ENCODE peak calls at places on chromosomes 11 and 22, in six cellular contexts. Y is HCT116, S is GM12878, C is HepG2, W is H1, X is K562. G is an unnamed sample.
A peak's percentile ranks its signal among the peaks of the same experiment; 100 is the strongest.

GRCh38 chr22:19271856-19272535 is 19.5 kb downstream of the CLTCL1 start:
- DNase-seq in Y (no peak), S (no peak), C (peak; percentile 89), W (peak; percentile 20), X (no peak), G (peak; percentile 82)

GRCh38 chr11:57567512-57568329 is at the start of gene UBE2L6:
- DNase-seq in Y (no peak), S (no peak), C (no peak), W (peak; percentile 80), X (peak; percentile 85), G (peak; percentile 74)

GRCh38 chr22:32531955-32532818 is 57.6 kb downstream of the FBXO7 start:
- DNase-seq in Y (no peak), S (no peak), C (peak; percentile 87), W (peak; percentile 67), X (peak; percentile 77), G (no peak)

GRCh38 chr11:13352711-13353110 is 75.1 kb downstream of the BMAL1 start:
- DNase-seq in Y (no peak), S (no peak), C (no peak), W (no peak), X (no peak), G (no peak)

GRCh38 chr11:130912552-130912951 is 3.7 kb downstream of the SNX19 start:
- DNase-seq in Y (no peak), S (no peak), C (no peak), W (no peak), X (no peak), G (no peak)

GRCh38 chr11:766941-767210 is 10.4 kb downstream of the GATD1 start:
- DNase-seq in Y (no peak), S (no peak), C (no peak), W (no peak), X (no peak), G (no peak)

GRCh38 chr22:20578192-20578591 is 70.8 kb downstream of the MED15 start:
- DNase-seq in Y (no peak), S (no peak), C (no peak), W (no peak), X (no peak), G (no peak)

GRCh38 chr22:38212442-38212841 is 10.6 kb downstream of the MAFF start:
- DNase-seq in Y (no peak), S (no peak), C (no peak), W (no peak), X (no peak), G (no peak)

GRCh38 chr22:40007826-40008710 is 13.3 kb downstream of the FAM83F start:
- DNase-seq in Y (no peak), S (no peak), C (no peak), W (no peak), X (peak; percentile 22), G (no peak)

GRCh38 chr11:9840460-9841004 is 176.7 kb downstream of the SWAP70 start:
- DNase-seq in Y (no peak), S (no peak), C (no peak), W (no peak), X (no peak), G (no peak)

GRCh38 chr11:70729949-70730348 is 331.6 kb downstream of the CTTN start:
- DNase-seq in Y (no peak), S (no peak), C (no peak), W (no peak), X (no peak), G (no peak)

GRCh38 chr11:128235958-128236357 is 351.4 kb downstream of the ETS1 start:
- DNase-seq in Y (no peak), S (no peak), C (no peak), W (no peak), X (no peak), G (no peak)

GRCh38 chr11:92628401-92629292 is 340.8 kb upstream of the MTNR1B start:
- DNase-seq in Y (no peak), S (no peak), C (no peak), W (no peak), X (no peak), G (no peak)

GRCh38 chr11:11624926-11625325 is 3.1 kb upstream of the GALNT18 start:
- DNase-seq in Y (no peak), S (no peak), C (no peak), W (no peak), X (no peak), G (no peak)

GRCh38 chr11:15580056-15580774 is 465.5 kb downstream of the INSC start:
- DNase-seq in Y (no peak), S (no peak), C (no peak), W (no peak), X (peak; percentile 48), G (no peak)

GRCh38 chr11:12983331-12983730 is 25.8 kb upstream of the RASSF10 start:
- DNase-seq in Y (no peak), S (no peak), C (peak; percentile 41), W (no peak), X (no peak), G (no peak)

GRCh38 chr11:284081-285020 is 4.6 kb upstream of the PGGHG start:
- DNase-seq in Y (no peak), S (no peak), C (no peak), W (peak; percentile 45), X (no peak), G (peak; percentile 0)

DNA sequence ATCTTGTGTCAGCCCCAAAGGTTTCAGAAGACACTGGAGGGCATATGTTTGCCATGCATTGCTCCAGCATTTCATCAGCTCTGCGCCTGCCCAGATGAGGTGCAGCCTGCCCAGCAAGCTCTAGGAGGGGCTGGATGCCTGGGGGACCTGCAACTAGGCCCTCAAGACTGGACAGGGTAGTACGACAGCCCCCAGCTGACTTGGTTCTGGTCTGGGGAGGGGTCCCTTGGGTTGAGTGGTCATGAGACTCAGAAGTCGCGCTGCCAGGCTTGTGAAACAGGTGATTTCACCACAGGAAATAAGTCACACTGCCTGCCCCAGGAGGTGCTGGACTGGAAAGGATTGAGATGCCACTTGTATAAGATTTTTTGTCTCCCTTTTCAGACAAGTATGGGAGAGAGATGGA is 23.4 kb downstream of the TPBGL start:
- DNase-seq in Y (no peak), S (no peak), C (no peak), W (no peak), X (no peak), G (no peak)
- TF ChIP-seq JUND in Y (no peak), S (no peak), C (no peak), W (no peak), X (no peak), G (no peak)

GRCh38 chr11:74220376-74220775 is 49.3 kb downstream of the PPME1 start:
- DNase-seq in Y (no peak), S (no peak), C (no peak), W (no peak), X (no peak), G (no peak)
- TF ChIP-seq JUND in Y (no peak), S (no peak), C (no peak), W (no peak), X (no peak), G (no peak)

GRCh38 chr11:133872160-133872559 is 26.8 kb upstream of the SPATA19 start:
- DNase-seq in Y (no peak), S (no peak), C (no peak), W (no peak), X (no peak), G (no peak)
- TF ChIP-seq JUND in Y (no peak), S (no peak), C (no peak), W (no peak), X (no peak), G (no peak)

DNA sequence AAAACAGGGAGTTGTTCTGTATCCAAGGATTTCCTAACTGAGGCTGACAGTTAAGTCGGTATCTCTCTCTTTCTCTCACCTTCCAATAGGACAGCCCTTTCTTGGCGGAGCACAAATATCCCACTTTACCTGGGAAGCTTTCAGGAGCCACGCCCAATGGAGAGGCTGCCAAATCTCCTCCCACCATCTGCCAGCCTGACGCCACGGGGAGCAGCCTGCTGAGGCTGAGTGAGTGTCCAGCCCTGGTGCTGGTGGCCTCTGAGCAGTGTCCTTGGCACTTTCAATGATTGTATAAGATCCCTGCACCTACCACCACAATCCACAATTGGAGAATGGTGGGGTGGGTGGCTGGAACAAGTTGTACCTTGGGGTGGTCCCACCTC is 33.7 kb downstream of the CYB5R2 start:
- DNase-seq in Y (no peak), S (no peak), C (no peak), W (no peak), X (no peak), G (no peak)
- TF ChIP-seq JUND in Y (no peak), S (no peak), C (no peak), W (no peak), X (no peak), G (no peak)

DNA sequence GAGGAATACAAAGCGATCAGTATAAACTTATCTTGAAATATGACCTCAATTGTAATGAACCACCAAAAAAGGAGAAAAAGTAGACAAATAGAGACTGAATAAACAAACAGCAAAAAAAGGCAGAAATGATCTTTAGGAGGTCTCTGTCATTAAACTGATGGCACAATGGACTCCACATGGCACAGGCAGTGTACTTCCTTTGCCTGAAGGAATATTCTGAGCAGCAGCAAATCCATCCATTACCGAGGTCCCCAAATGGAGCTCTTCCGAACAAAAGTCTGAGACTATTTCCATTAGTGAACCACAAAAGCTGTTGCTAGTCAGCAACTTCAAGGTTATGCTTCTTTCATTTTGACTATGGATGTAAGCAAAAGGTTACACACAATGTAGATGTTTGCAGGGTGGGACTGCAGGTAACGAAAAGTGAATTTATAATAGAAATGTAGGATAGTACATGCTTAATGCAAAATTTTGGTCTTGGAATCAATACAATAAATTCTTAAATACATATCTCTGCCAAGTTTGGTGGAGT is 14.5 kb downstream of the NARS2 start:
- DNase-seq in Y (no peak), S (peak; percentile 36), C (no peak), W (no peak), X (no peak), G (no peak)
- TF ChIP-seq JUND in Y (no peak), S (peak; percentile 49), C (no peak), W (no peak), X (no peak), G (no peak)

GRCh38 chr11:32962016-32962415 is 53.7 kb upstream of the DEPDC7 start:
- DNase-seq in Y (no peak), S (no peak), C (no peak), W (no peak), X (no peak), G (no peak)
- TF ChIP-seq JUND in Y (no peak), S (no peak), C (no peak), W (no peak), X (no peak), G (no peak)

GRCh38 chr11:45673441-45673840 is 8.0 kb upstream of the CHST1 start:
- DNase-seq in Y (no peak), S (no peak), C (no peak), W (no peak), X (no peak), G (no peak)
- TF ChIP-seq JUND in Y (no peak), S (no peak), C (no peak), W (no peak), X (no peak), G (no peak)

GRCh38 chr22:36301851-36302250 is 48.9 kb downstream of the APOL1 start:
- DNase-seq in Y (no peak), S (no peak), C (no peak), W (no peak), X (no peak), G (no peak)
- TF ChIP-seq JUND in Y (no peak), S (no peak), C (no peak), W (no peak), X (no peak), G (no peak)

G was measured in T47D.